ENCODE peak calls at places on chromosomes 12 and 14, in four cellular contexts. B, U, D and K are unnamed samples.

GRCh38 chr12:111757361-111758119 is 9.2 kb upstream of the ALDH2 start:
- DNase-seq in B (no peak), U (peak), D (no peak), K (no peak)

GRCh38 chr14:97380539-97380941 is 583.4 kb downstream of the VRK1 start:
- DNase-seq in B (no peak), U (no peak), D (no peak), K (peak)

GRCh38 chr12:116346751-116347150 is 69.3 kb upstream of the MED13L start:
- DNase-seq in B (no peak), U (peak), D (no peak), K (peak)

GRCh38 chr14:46300765-46301164 is 350.8 kb downstream of the RPL10L start:
- DNase-seq in B (no peak), U (no peak), D (no peak), K (no peak)

GRCh38 chr12:44377443-44378160 is 498.5 kb downstream of the NELL2 start:
- DNase-seq in B (no peak), U (no peak), D (no peak), K (no peak)

GRCh38 chr12:108478611-108479010 is 36.5 kb upstream of the FICD start:
- DNase-seq in B (no peak), U (no peak), D (no peak), K (no peak)

GRCh38 chr12:119621878-119622277 is 28.3 kb downstream of the TMEM233 start:
- DNase-seq in B (no peak), U (no peak), D (no peak), K (no peak)

GRCh38 chr12:19008102-19008501 is 121.4 kb upstream of the PLEKHA5 start:
- DNase-seq in B (no peak), U (no peak), D (no peak), K (no peak)

GRCh38 chr12:116687888-116688287 is 50.0 kb downstream of the SPRING1 start:
- DNase-seq in B (peak), U (no peak), D (peak), K (peak)

GRCh38 chr12:111451649-111452129 is 46.0 kb downstream of the SH2B3 start:
- DNase-seq in B (peak), U (peak), D (peak), K (peak)

GRCh38 chr14:32576088-32576795 is 247.1 kb downstream of the AKAP6 start:
- DNase-seq in B (peak), U (peak), D (peak), K (peak)

GRCh38 chr12:106527356-106527755 is 55.4 kb upstream of the RFX4 start:
- DNase-seq in B (no peak), U (peak), D (no peak), K (no peak)

GRCh38 chr14:33465952-33466700 is 484.7 kb downstream of the EGLN3 start:
- DNase-seq in B (no peak), U (no peak), D (no peak), K (no peak)

GRCh38 chr12:54680374-54680773 is 32.2 kb upstream of the DCD start:
- DNase-seq in B (peak), U (peak), D (peak), K (peak)

GRCh38 chr14:28571636-28572035 is 195.0 kb upstream of the FOXG1 start:
- DNase-seq in B (no peak), U (no peak), D (no peak), K (no peak)

GRCh38 chr12:80293759-80294158 is 150.3 kb upstream of the PTPRQ start:
- DNase-seq in B (no peak), U (no peak), D (no peak), K (no peak)

GRCh38 chr14:72758420-72758819 is 135.5 kb downstream of the DPF3 start:
- DNase-seq in B (no peak), U (no peak), D (no peak), K (no peak)

GRCh38 chr14:82309199-82309598 is 775.5 kb upstream of the SEL1L start:
- DNase-seq in B (no peak), U (no peak), D (no peak), K (no peak)

GRCh38 chr14:88476375-88476774 is 78.4 kb downstream of the PTPN21 start:
- DNase-seq in B (no peak), U (no peak), D (no peak), K (no peak)

GRCh38 chr12:105204916-105205315 is 31.1 kb downstream of the APPL2 start:
- DNase-seq in B (no peak), U (peak), D (no peak), K (no peak)

GRCh38 chr12:26150737-26151450 is 26.1 kb upstream of the BHLHE41 start:
- DNase-seq in B (no peak), U (peak), D (no peak), K (no peak)

GRCh38 chr12:6363330-6364036 is 11.9 kb downstream of the SCNN1A start:
- DNase-seq in B (peak), U (peak), D (peak), K (peak)

GRCh38 chr14:93160353-93160801 is 24.3 kb downstream of the MOAP1 start:
- DNase-seq in B (peak), U (no peak), D (no peak), K (peak)

GRCh38 chr12:52268212-52268611 is 6.2 kb upstream of the KRT86 start:
- DNase-seq in B (no peak), U (no peak), D (no peak), K (no peak)

GRCh38 chr12:96044017-96044985 is 8.9 kb upstream of the LTA4H start:
- DNase-seq in B (no peak), U (peak), D (no peak), K (no peak)

GRCh38 chr14:54792288-54792687 is 110.3 kb downstream of the GCH1 start:
- DNase-seq in B (no peak), U (no peak), D (no peak), K (no peak)

GRCh38 chr12:123024819-123025391 is 44.4 kb downstream of the ARL6IP4 start:
- DNase-seq in B (no peak), U (peak), D (no peak), K (no peak)

GRCh38 chr14:106372870-106373657 is 846.7 kb downstream of the TMEM121 start:
- DNase-seq in B (peak), U (no peak), D (peak), K (peak)

GRCh38 chr12:130916251-130916911 is 37.3 kb upstream of the ADGRD1 start:
- DNase-seq in B (peak), U (peak), D (peak), K (peak)

GRCh38 chr12:54564768-54565167 is 15.4 kb downstream of the PDE1B start:
- DNase-seq in B (no peak), U (no peak), D (no peak), K (no peak)

DNA sequence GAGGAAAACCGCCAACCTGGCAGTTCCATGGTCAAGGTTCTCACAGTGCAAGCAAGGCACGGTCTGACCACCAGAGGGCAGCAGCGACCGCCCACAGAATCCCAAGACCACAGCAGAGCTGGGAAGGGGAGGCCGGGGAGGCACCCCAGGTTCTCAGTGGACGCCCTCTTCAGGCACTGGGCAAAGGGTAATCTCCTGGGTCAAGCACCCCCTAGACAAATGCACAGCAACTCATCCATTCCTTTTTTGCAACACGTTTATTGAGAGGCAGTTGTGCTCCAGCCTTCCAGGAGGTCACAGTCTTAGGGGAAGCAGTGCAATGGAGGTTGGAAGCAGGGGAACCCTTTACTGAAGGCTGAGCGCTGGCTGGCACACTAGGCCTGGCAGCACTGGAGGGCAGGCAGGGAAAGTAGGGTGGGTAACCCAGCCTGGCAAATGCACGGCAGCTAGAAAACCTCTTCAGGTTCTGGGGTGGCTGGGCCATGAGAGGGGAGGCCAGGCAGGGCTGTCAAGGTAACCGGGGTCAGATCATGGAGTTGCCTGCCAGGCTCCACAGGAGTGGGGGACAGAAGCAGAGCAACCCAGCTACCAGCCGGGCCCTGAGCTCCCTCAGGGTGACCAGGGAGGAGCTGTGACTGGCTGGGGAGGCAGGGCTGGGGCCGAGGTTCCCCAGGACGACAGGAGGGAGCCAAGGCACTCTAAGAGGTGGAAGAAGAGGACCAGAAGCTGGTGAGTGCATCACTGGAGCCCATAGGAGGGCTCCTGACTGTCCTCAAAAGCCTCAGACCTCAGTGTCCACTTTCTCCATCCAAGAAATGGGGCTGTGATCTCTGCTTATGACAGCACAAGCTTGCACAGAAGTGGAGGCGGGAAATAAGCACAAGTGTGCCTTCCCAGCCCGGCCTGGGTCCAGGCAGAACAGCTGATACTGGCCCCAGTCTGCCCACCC is 1.8 kb upstream of the RHOF start:
- DNase-seq in B (peak), U (peak), D (peak), K (peak)
- TF ChIP-seq SMC3 in B (peak), U (peak), D (peak), K (peak)

GRCh38 chr14:56120091-56120632 is 2.0 kb downstream of the PELI2 start:
- DNase-seq in B (peak), U (peak), D (no peak), K (no peak)

GRCh38 chr14:56118611-56119181 is 485 bp downstream of the PELI2 start:
- DNase-seq in B (peak), U (no peak), D (no peak), K (no peak)

GRCh38 chr14:56121786-56122185 is 3.6 kb downstream of the PELI2 start:
- DNase-seq in B (no peak), U (peak), D (no peak), K (no peak)

GRCh38 chr14:56117765-56118610 is at the start of gene PELI2:
- DNase-seq in B (peak), U (peak), D (peak), K (peak)

GRCh38 chr14:56119221-56119967 is 1.2 kb downstream of the PELI2 start:
- DNase-seq in B (peak), U (peak), D (no peak), K (peak)
- TF ChIP-seq SMC3 in B (no peak), U (no peak), D (no peak), K (no peak)

GRCh38 chr12:71162832-71163711 is 5.3 kb upstream of the TSPAN8 start:
- DNase-seq in B (no peak), U (no peak), D (peak), K (no peak)
- TF ChIP-seq SMC3 in B (no peak), U (no peak), D (no peak), K (no peak)

GRCh38 chr12:84632556-84632955 is 280.0 kb downstream of the SLC6A15 start:
- DNase-seq in B (no peak), U (no peak), D (no peak), K (no peak)
- TF ChIP-seq SMC3 in B (no peak), U (no peak), D (no peak), K (no peak)

GRCh38 chr14:68816183-68816942 is 23.5 kb upstream of the ZFP36L1 start:
- DNase-seq in B (peak), U (peak), D (peak), K (peak)
- TF ChIP-seq SMC3 in B (peak), U (peak), D (peak), K (peak)

GRCh38 chr12:168201-168600 is 45.8 kb downstream of the SLC6A12 start:
- DNase-seq in B (no peak), U (no peak), D (no peak), K (no peak)
- TF ChIP-seq SMC3 in B (no peak), U (no peak), D (no peak), K (no peak)

GRCh38 chr12:47991106-47991550 is 13.1 kb downstream of the COL2A1 start:
- DNase-seq in B (peak), U (no peak), D (no peak), K (no peak)

GRCh38 chr12:47989023-47989417 is 15.3 kb downstream of the COL2A1 start:
- DNase-seq in B (no peak), U (no peak), D (no peak), K (no peak)

GRCh38 chr12:47991592-47991991 is 12.7 kb downstream of the COL2A1 start:
- DNase-seq in B (peak), U (no peak), D (no peak), K (no peak)

GRCh38 chr12:47989666-47990065 is 14.6 kb downstream of the COL2A1 start:
- DNase-seq in B (no peak), U (no peak), D (no peak), K (no peak)

GRCh38 chr12:47990351-47991105 is 13.7 kb downstream of the COL2A1 start:
- DNase-seq in B (no peak), U (peak), D (no peak), K (no peak)
- TF ChIP-seq SMC3 in B (no peak), U (no peak), D (no peak), K (no peak)

GRCh38 chr14:99755629-99756603 is 37.3 kb upstream of the EML1 start:
- DNase-seq in B (no peak), U (peak), D (peak), K (peak)
- TF ChIP-seq SMC3 in B (no peak), U (no peak), D (no peak), K (no peak)